ENCODE peak calls at places on chromosomes 1 and 21, in five cellular contexts. One of them, this sample, is unnamed.

GRCh38 chr1:9792156-9793042 is 31.4 kb downstream of the CLSTN1 start:
- DNase-seq in stimulated activated CD8-positive, alpha-beta memory T cell treated with anti-CD3 and anti-CD28 coated beads, Interleukin-4, amount 100 ng/mL, for 4 hours: no peak
- DNase-seq in A172: no peak
- DNase-seq in lower leg skin: no peak
- DNase-seq in NCI-H2227 treated with DMSO at 0.1 percent for 48 hours: peak
- DNase-seq in this sample: no peak

GRCh38 chr1:110677526-110677925 is 2.8 kb upstream of the KCNA3 start:
- DNase-seq in stimulated activated CD8-positive, alpha-beta memory T cell treated with anti-CD3 and anti-CD28 coated beads, Interleukin-4, amount 100 ng/mL, for 4 hours: no peak
- DNase-seq in A172: no peak
- DNase-seq in lower leg skin: no peak
- DNase-seq in NCI-H2227 treated with DMSO at 0.1 percent for 48 hours: no peak
- DNase-seq in this sample: no peak

GRCh38 chr1:85340427-85340826 is 64.0 kb upstream of the BCL10 start:
- DNase-seq in stimulated activated CD8-positive, alpha-beta memory T cell treated with anti-CD3 and anti-CD28 coated beads, Interleukin-4, amount 100 ng/mL, for 4 hours: no peak
- DNase-seq in A172: no peak
- DNase-seq in lower leg skin: no peak
- DNase-seq in NCI-H2227 treated with DMSO at 0.1 percent for 48 hours: no peak
- DNase-seq in this sample: no peak

GRCh38 chr1:231279081-231279480 is 38.1 kb downstream of the GNPAT start:
- DNase-seq in stimulated activated CD8-positive, alpha-beta memory T cell treated with anti-CD3 and anti-CD28 coated beads, Interleukin-4, amount 100 ng/mL, for 4 hours: no peak
- DNase-seq in A172: peak
- DNase-seq in lower leg skin: no peak
- DNase-seq in NCI-H2227 treated with DMSO at 0.1 percent for 48 hours: no peak
- DNase-seq in this sample: no peak

GRCh38 chr1:119422631-119423030 is 7.7 kb downstream of the HSD3B2 start:
- DNase-seq in stimulated activated CD8-positive, alpha-beta memory T cell treated with anti-CD3 and anti-CD28 coated beads, Interleukin-4, amount 100 ng/mL, for 4 hours: no peak
- DNase-seq in A172: no peak
- DNase-seq in lower leg skin: no peak
- DNase-seq in NCI-H2227 treated with DMSO at 0.1 percent for 48 hours: no peak
- DNase-seq in this sample: no peak

GRCh38 chr1:160997323-160998038 is 23.5 kb downstream of the F11R start:
- DNase-seq in stimulated activated CD8-positive, alpha-beta memory T cell treated with anti-CD3 and anti-CD28 coated beads, Interleukin-4, amount 100 ng/mL, for 4 hours: peak
- DNase-seq in A172: peak
- DNase-seq in lower leg skin: peak
- DNase-seq in NCI-H2227 treated with DMSO at 0.1 percent for 48 hours: peak
- DNase-seq in this sample: peak

GRCh38 chr21:41815652-41816582 is 49.1 kb upstream of the RIPK4 start:
- DNase-seq in stimulated activated CD8-positive, alpha-beta memory T cell treated with anti-CD3 and anti-CD28 coated beads, Interleukin-4, amount 100 ng/mL, for 4 hours: no peak
- DNase-seq in A172: no peak
- DNase-seq in lower leg skin: peak
- DNase-seq in NCI-H2227 treated with DMSO at 0.1 percent for 48 hours: no peak
- DNase-seq in this sample: no peak

GRCh38 chr1:245458761-245459174 is 304.0 kb downstream of the KIF26B start:
- DNase-seq in stimulated activated CD8-positive, alpha-beta memory T cell treated with anti-CD3 and anti-CD28 coated beads, Interleukin-4, amount 100 ng/mL, for 4 hours: no peak
- DNase-seq in A172: no peak
- DNase-seq in lower leg skin: no peak
- DNase-seq in NCI-H2227 treated with DMSO at 0.1 percent for 48 hours: peak
- DNase-seq in this sample: no peak

GRCh38 chr21:31524140-31524539 is 135.4 kb upstream of the SOD1 start:
- DNase-seq in stimulated activated CD8-positive, alpha-beta memory T cell treated with anti-CD3 and anti-CD28 coated beads, Interleukin-4, amount 100 ng/mL, for 4 hours: no peak
- DNase-seq in A172: peak
- DNase-seq in lower leg skin: no peak
- DNase-seq in NCI-H2227 treated with DMSO at 0.1 percent for 48 hours: peak
- DNase-seq in this sample: no peak

GRCh38 chr1:10755977-10756521 is 40.4 kb downstream of the CASZ1 start:
- DNase-seq in stimulated activated CD8-positive, alpha-beta memory T cell treated with anti-CD3 and anti-CD28 coated beads, Interleukin-4, amount 100 ng/mL, for 4 hours: peak
- DNase-seq in A172: peak
- DNase-seq in lower leg skin: peak
- DNase-seq in NCI-H2227 treated with DMSO at 0.1 percent for 48 hours: peak
- DNase-seq in this sample: peak

GRCh38 chr1:19577001-19577400 is 67.1 kb upstream of the NBL1 start:
- DNase-seq in stimulated activated CD8-positive, alpha-beta memory T cell treated with anti-CD3 and anti-CD28 coated beads, Interleukin-4, amount 100 ng/mL, for 4 hours: no peak
- DNase-seq in A172: no peak
- DNase-seq in lower leg skin: no peak
- DNase-seq in NCI-H2227 treated with DMSO at 0.1 percent for 48 hours: no peak
- DNase-seq in this sample: no peak

GRCh38 chr1:228336308-228337030 is 70.2 kb downstream of the TRIM11 start:
- DNase-seq in stimulated activated CD8-positive, alpha-beta memory T cell treated with anti-CD3 and anti-CD28 coated beads, Interleukin-4, amount 100 ng/mL, for 4 hours: no peak
- DNase-seq in A172: peak
- DNase-seq in lower leg skin: peak
- DNase-seq in NCI-H2227 treated with DMSO at 0.1 percent for 48 hours: no peak
- DNase-seq in this sample: no peak